ENCODE peak calls at places on chromosomes 2 and 18, in four cellular contexts. One of them, this sample, is unnamed.

GRCh38 chr2:201298462-201298861 is 38.1 kb downstream of the CASP8 start:
- DNase-seq in hepatocyte: no peak
- DNase-seq in CD8-positive, alpha-beta T cell: no peak
- DNase-seq in spleen: no peak
- DNase-seq in this sample: no peak

GRCh38 chr2:64391459-64391858 is 62.5 kb upstream of the LGALSL start:
- DNase-seq in hepatocyte: peak
- DNase-seq in CD8-positive, alpha-beta T cell: no peak
- DNase-seq in spleen: no peak
- DNase-seq in this sample: no peak

GRCh38 chr18:58934933-58935577 is 70.4 kb downstream of the ZNF532 start:
- DNase-seq in hepatocyte: no peak
- DNase-seq in CD8-positive, alpha-beta T cell: no peak
- DNase-seq in spleen: no peak
- DNase-seq in this sample: no peak

GRCh38 chr2:22520337-22521288 is 864.4 kb upstream of the KLHL29 start:
- DNase-seq in hepatocyte: no peak
- DNase-seq in CD8-positive, alpha-beta T cell: no peak
- DNase-seq in spleen: no peak
- DNase-seq in this sample: no peak

GRCh38 chr18:78912336-78912735 is 67.3 kb upstream of the SALL3 start:
- DNase-seq in hepatocyte: no peak
- DNase-seq in CD8-positive, alpha-beta T cell: peak
- DNase-seq in spleen: no peak
- DNase-seq in this sample: no peak

GRCh38 chr2:10407841-10408648 is 40.1 kb downstream of the ODC1 start:
- DNase-seq in hepatocyte: peak
- DNase-seq in CD8-positive, alpha-beta T cell: peak
- DNase-seq in spleen: peak
- DNase-seq in this sample: no peak

GRCh38 chr18:51196811-51197660 is 445 bp downstream of the MEX3C start:
- DNase-seq in hepatocyte: peak
- DNase-seq in CD8-positive, alpha-beta T cell: peak
- DNase-seq in spleen: peak
- DNase-seq in this sample: no peak

GRCh38 chr18:28837100-28837499 is 660.2 kb upstream of the CDH2 start:
- DNase-seq in hepatocyte: no peak
- DNase-seq in CD8-positive, alpha-beta T cell: no peak
- DNase-seq in spleen: no peak
- DNase-seq in this sample: no peak

GRCh38 chr2:160022162-160022561 is 40.3 kb downstream of the PLA2R1 start:
- DNase-seq in hepatocyte: no peak
- DNase-seq in CD8-positive, alpha-beta T cell: no peak
- DNase-seq in spleen: no peak
- DNase-seq in this sample: no peak

GRCh38 chr2:198072655-198073054 is 268.3 kb downstream of the PLCL1 start:
- DNase-seq in hepatocyte: no peak
- DNase-seq in CD8-positive, alpha-beta T cell: no peak
- DNase-seq in spleen: no peak
- DNase-seq in this sample: no peak

GRCh38 chr2:240632291-240632670 is 7.0 kb downstream of the GPR35 start:
- DNase-seq in hepatocyte: no peak
- DNase-seq in CD8-positive, alpha-beta T cell: no peak
- DNase-seq in spleen: no peak
- DNase-seq in this sample: no peak

GRCh38 chr2:27485496-27485895 is 4.0 kb downstream of the IFT172 start:
- DNase-seq in hepatocyte: no peak
- DNase-seq in CD8-positive, alpha-beta T cell: no peak
- DNase-seq in spleen: no peak
- DNase-seq in this sample: no peak

GRCh38 chr2:42567806-42568429 is 514 bp upstream of the MTA3 start:
- DNase-seq in hepatocyte: peak
- DNase-seq in CD8-positive, alpha-beta T cell: peak
- DNase-seq in spleen: peak
- DNase-seq in this sample: no peak

GRCh38 chr2:85886585-85886984 is 2.2 kb downstream of the ST3GAL5 start:
- DNase-seq in hepatocyte: peak
- DNase-seq in CD8-positive, alpha-beta T cell: peak
- DNase-seq in spleen: no peak
- DNase-seq in this sample: peak

GRCh38 chr2:155377931-155378444 is 679.5 kb downstream of the KCNJ3 start:
- DNase-seq in hepatocyte: no peak
- DNase-seq in CD8-positive, alpha-beta T cell: no peak
- DNase-seq in spleen: no peak
- DNase-seq in this sample: no peak

GRCh38 chr2:173058673-173059072 is 17.0 kb upstream of the MAP3K20 start:
- DNase-seq in hepatocyte: no peak
- DNase-seq in CD8-positive, alpha-beta T cell: no peak
- DNase-seq in spleen: no peak
- DNase-seq in this sample: no peak

GRCh38 chr2:241803387-241804325 is 5.3 kb upstream of the NEU4 start:
- DNase-seq in hepatocyte: peak
- DNase-seq in CD8-positive, alpha-beta T cell: peak
- DNase-seq in spleen: peak
- DNase-seq in this sample: peak

GRCh38 chr2:7456762-7457161 is 539.5 kb downstream of the RNF144A start:
- DNase-seq in hepatocyte: peak
- DNase-seq in CD8-positive, alpha-beta T cell: no peak
- DNase-seq in spleen: no peak
- DNase-seq in this sample: no peak

GRCh38 chr2:227595797-227596196 is 2.9 kb upstream of the SCYGR2 start:
- DNase-seq in hepatocyte: no peak
- DNase-seq in CD8-positive, alpha-beta T cell: no peak
- DNase-seq in spleen: no peak
- DNase-seq in this sample: no peak

GRCh38 chr18:48607049-48607984 is 68.5 kb downstream of the CTIF start:
- DNase-seq in hepatocyte: peak
- DNase-seq in CD8-positive, alpha-beta T cell: no peak
- DNase-seq in spleen: peak
- DNase-seq in this sample: peak

GRCh38 chr18:24677011-24677410 is 216.6 kb downstream of the HRH4 start:
- DNase-seq in hepatocyte: no peak
- DNase-seq in CD8-positive, alpha-beta T cell: no peak
- DNase-seq in spleen: no peak
- DNase-seq in this sample: no peak

GRCh38 chr2:34570266-34570872 is 971.3 kb upstream of the FAM98A start:
- DNase-seq in hepatocyte: peak
- DNase-seq in CD8-positive, alpha-beta T cell: no peak
- DNase-seq in spleen: no peak
- DNase-seq in this sample: no peak

GRCh38 chr2:84132371-84132770 is 326.7 kb downstream of the SUCLG1 start:
- DNase-seq in hepatocyte: no peak
- DNase-seq in CD8-positive, alpha-beta T cell: no peak
- DNase-seq in spleen: no peak
- DNase-seq in this sample: no peak

GRCh38 chr2:84539729-84540128 is 23.4 kb downstream of the DNAH6 start:
- DNase-seq in hepatocyte: no peak
- DNase-seq in CD8-positive, alpha-beta T cell: no peak
- DNase-seq in spleen: no peak
- DNase-seq in this sample: no peak

GRCh38 chr2:138831154-138831553 is 51.0 kb upstream of the NXPH2 start:
- DNase-seq in hepatocyte: no peak
- DNase-seq in CD8-positive, alpha-beta T cell: no peak
- DNase-seq in spleen: no peak
- DNase-seq in this sample: no peak

GRCh38 chr18:45165871-45166270 is 449.4 kb upstream of the SLC14A2 start:
- DNase-seq in hepatocyte: no peak
- DNase-seq in CD8-positive, alpha-beta T cell: no peak
- DNase-seq in spleen: no peak
- DNase-seq in this sample: no peak

GRCh38 chr2:127654084-127654837 is 8.3 kb downstream of the GPR17 start:
- DNase-seq in hepatocyte: no peak
- DNase-seq in CD8-positive, alpha-beta T cell: no peak
- DNase-seq in spleen: peak
- DNase-seq in this sample: no peak

GRCh38 chr2:195319112-195319460 is 337.9 kb upstream of the SLC39A10 start:
- DNase-seq in hepatocyte: peak
- DNase-seq in CD8-positive, alpha-beta T cell: no peak
- DNase-seq in spleen: no peak
- DNase-seq in this sample: peak

GRCh38 chr2:23709311-23709710 is 217.6 kb downstream of the ATAD2B start:
- DNase-seq in hepatocyte: no peak
- DNase-seq in CD8-positive, alpha-beta T cell: no peak
- DNase-seq in spleen: no peak
- DNase-seq in this sample: no peak

DNA sequence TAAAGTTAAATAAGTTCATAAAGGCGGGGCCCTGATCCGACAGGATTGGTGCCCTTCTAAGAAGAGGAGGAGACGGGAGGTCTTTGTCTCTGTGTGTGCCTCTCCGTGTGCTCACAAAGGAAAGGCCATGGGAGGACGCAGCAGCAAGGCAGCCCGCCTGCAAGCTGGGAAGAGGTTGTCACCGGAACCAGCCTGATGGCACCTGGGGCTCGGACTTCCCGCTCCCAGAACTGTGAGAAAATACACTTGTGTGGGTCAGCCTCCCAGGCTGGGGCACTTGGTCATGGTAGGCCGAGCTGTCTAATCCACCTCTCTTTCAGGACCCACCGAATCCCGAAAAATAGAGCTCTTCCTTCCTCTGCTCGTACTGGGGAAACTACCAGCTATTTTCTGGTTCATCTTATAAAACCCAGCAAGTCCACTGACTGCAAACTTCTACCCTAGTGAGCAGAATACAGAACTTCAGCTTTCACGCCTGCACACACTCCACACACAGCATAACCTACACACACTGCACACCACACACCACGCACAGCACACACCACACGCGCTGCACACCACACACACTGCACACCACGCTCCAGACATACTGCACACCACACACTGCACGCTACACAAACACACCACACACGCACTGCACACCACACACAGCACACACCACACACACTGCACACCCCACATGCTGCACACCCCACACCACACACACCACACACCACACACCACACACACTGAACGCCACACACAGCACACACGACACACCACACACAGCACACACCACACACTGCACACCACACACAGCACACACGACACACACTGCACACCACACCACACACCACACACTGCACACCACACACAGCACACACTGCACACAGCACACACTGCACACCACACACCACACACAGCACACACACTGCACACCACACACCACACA is 58.1 kb downstream of the ASB1 start:
- DNase-seq in hepatocyte: no peak
- DNase-seq in CD8-positive, alpha-beta T cell: no peak
- DNase-seq in spleen: no peak
- DNase-seq in this sample: no peak
- TF ChIP-seq CTCF in hepatocyte: no peak
- TF ChIP-seq CTCF in CD8-positive, alpha-beta T cell: no peak
- TF ChIP-seq CTCF in spleen: no peak
- TF ChIP-seq CTCF in this sample: no peak

GRCh38 chr2:217996345-217996744 is 6.5 kb downstream of the TNS1 start:
- DNase-seq in hepatocyte: no peak
- DNase-seq in CD8-positive, alpha-beta T cell: no peak
- DNase-seq in spleen: no peak
- DNase-seq in this sample: peak
- H3K27ac ChIP-seq in hepatocyte: peak
- H3K27ac ChIP-seq in CD8-positive, alpha-beta T cell: no peak
- H3K27ac ChIP-seq in spleen: no peak
- H3K27ac ChIP-seq in this sample: peak

DNA sequence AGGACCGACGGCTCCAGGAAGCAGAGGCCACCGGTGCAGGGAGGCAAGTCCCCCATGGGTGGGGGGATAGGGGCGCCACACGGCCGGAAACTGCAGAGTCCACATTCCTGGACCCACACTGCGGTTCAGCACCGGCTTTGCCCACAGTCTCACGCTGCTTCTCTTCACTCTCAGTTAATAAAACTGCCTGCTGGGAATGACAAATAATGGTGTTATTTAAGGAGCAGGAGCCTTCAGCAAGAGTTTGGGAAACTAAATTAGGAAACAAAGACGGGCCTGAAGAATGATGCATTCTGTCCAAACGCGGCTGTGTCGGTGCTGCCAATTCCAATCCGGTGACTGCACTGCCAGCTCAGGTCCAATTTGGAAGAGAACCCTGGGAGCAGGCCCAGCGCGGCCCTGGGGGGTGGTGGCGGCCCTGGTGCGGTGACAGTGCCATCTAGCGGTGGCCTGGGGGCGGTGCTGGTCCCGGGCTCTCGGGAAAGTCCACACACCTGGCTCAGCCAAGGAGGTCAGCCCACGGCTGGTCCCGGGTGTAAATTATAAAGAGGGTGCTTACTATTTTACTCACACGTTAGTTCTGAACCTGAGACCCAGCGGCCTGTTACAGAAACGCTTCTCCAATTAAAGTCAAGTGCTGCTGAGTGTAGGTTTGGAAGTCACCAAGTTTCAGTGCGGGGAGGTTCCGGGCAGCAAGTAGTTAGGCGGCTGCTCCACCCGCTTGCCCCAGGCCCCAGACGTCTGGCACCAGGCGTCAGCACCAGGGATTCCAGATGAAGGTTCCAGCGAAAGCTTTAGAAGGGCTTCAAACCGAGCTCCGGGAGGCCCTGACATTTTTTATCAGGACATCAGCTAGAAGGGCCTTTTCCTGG is 73.2 kb upstream of the PXDN start:
- DNase-seq in hepatocyte: peak
- DNase-seq in CD8-positive, alpha-beta T cell: peak
- DNase-seq in spleen: peak
- DNase-seq in this sample: peak
- H3K4me3 ChIP-seq in hepatocyte: no peak
- H3K4me3 ChIP-seq in CD8-positive, alpha-beta T cell: no peak
- H3K4me3 ChIP-seq in spleen: no peak
- H3K4me3 ChIP-seq in this sample: peak

DNA sequence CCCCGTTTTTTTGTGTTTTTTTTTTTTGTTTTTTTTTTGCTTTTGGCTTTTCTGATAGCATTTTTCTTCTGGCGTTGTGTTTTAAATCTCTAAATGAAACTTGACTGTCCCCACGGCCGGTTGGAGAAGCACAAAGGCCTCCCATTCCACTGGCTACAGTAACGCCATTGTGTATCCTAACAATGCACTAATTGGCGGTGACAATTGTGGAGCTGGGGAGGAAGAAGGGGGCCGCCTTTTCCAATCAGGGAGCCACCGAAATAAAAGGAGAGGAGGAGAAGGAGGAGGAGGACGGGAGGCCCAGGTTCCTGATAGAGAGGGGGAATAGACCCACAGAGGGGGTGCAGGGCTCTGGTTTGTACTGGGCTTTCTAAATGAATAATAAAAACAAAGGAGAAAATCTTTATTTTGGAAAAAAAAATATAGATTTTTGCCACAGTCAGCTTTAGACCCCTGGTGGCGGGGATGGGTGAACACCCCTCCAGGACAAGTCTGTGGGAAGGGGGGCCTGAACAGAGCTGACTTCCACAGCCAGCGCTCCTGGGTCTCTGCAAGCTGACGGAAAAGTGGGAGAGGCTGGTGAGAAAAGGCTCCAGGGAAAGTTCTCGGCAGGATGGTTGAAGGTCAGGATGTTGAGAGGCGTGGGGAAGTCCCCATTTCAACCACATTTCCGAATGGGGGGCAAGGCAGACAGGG is 43.7 kb upstream of the FZD5 start:
- DNase-seq in hepatocyte: no peak
- DNase-seq in CD8-positive, alpha-beta T cell: no peak
- DNase-seq in spleen: no peak
- DNase-seq in this sample: no peak
- TF ChIP-seq CTCF in hepatocyte: no peak
- TF ChIP-seq CTCF in CD8-positive, alpha-beta T cell: no peak
- TF ChIP-seq CTCF in spleen: no peak
- TF ChIP-seq CTCF in this sample: no peak

GRCh38 chr18:3665187-3665586 is 215.2 kb downstream of the TGIF1 start:
- DNase-seq in hepatocyte: no peak
- DNase-seq in CD8-positive, alpha-beta T cell: no peak
- DNase-seq in spleen: no peak
- DNase-seq in this sample: no peak
- H3K27ac ChIP-seq in hepatocyte: peak
- H3K27ac ChIP-seq in CD8-positive, alpha-beta T cell: no peak
- H3K27ac ChIP-seq in spleen: peak
- H3K27ac ChIP-seq in this sample: no peak